ENCODE peak calls at places on chromosomes 6 and 20, in ten cellular contexts. I is bronchial epithelial cell; J is tibial nerve; H is K562; D is left ventricle myocardium inferior; R is GM23248; O is IMR-90; Z is HCT116; K is esophagus squamous epithelium; A is effector memory CD4-positive, alpha-beta T cell. N is an unnamed sample.
A peak's percentile ranks its signal among the peaks of the same experiment; 100 is the strongest.

GRCh38 chr6:25331085-25331685 is 52.0 kb downstream of the CARMIL1 start:
- DNase-seq in I (peak; percentile 12), J (no peak), H (no peak), D (no peak), R (peak; percentile 60), O (no peak), Z (no peak), K (no peak), A (no peak), N (no peak)

GRCh38 chr6:37882724-37883413 is 63.3 kb downstream of the ZFAND3 start:
- DNase-seq in I (no peak), J (no peak), H (no peak), D (no peak), R (peak; percentile 77), O (peak; percentile 87), Z (no peak), K (no peak), A (no peak), N (peak; percentile 17)

GRCh38 chr20:19840111-19840705 is 82.2 kb downstream of the RIN2 start:
- DNase-seq in I (peak; percentile 33), J (no peak), H (no peak), D (no peak), R (no peak), O (no peak), Z (no peak), K (no peak), A (no peak), N (no peak)

GRCh38 chr6:36621371-36621855 is 27.3 kb downstream of the SRSF3 start:
- DNase-seq in I (no peak), J (no peak), H (no peak), D (no peak), R (no peak), O (no peak), Z (no peak), K (no peak), A (no peak), N (no peak)

GRCh38 chr20:40650707-40651106 is 38.3 kb downstream of the MAFB start:
- DNase-seq in I (peak; percentile 7), J (no peak), H (no peak), D (no peak), R (no peak), O (no peak), Z (no peak), K (no peak), A (no peak), N (no peak)

GRCh38 chr6:92110390-92110789 is 1309.0 kb downstream of the EPHA7 start:
- DNase-seq in I (no peak), J (no peak), H (no peak), D (no peak), R (no peak), O (no peak), Z (no peak), K (no peak), A (no peak), N (no peak)

GRCh38 chr6:26017567-26017966 is 55.0 kb downstream of the TRIM38 start:
- DNase-seq in I (peak; percentile 92), J (peak; percentile 48), H (no peak), D (peak; percentile 67), R (peak; percentile 96), O (peak; percentile 95), Z (no peak), K (no peak), A (no peak), N (no peak)

GRCh38 chr6:87364602-87365252 is 20.1 kb downstream of the C6orf163 start:
- DNase-seq in I (no peak), J (no peak), H (peak; percentile 87), D (no peak), R (no peak), O (no peak), Z (no peak), K (no peak), A (no peak), N (no peak)

GRCh38 chr20:3402453-3402852 is 5.0 kb downstream of the DNAAF9 start:
- DNase-seq in I (no peak), J (no peak), H (no peak), D (no peak), R (no peak), O (no peak), Z (no peak), K (no peak), A (no peak), N (no peak)

GRCh38 chr6:155530219-155530834 is 74.7 kb upstream of the NOX3 start:
- DNase-seq in I (peak; percentile 41), J (peak; percentile 23), H (no peak), D (no peak), R (peak; percentile 70), O (peak; percentile 60), Z (peak; percentile 27), K (no peak), A (no peak), N (peak; percentile 36)

GRCh38 chr6:939526-940252 is 246.8 kb upstream of the EXOC2 start:
- DNase-seq in I (no peak), J (no peak), H (no peak), D (no peak), R (no peak), O (no peak), Z (no peak), K (no peak), A (no peak), N (no peak)

DNA sequence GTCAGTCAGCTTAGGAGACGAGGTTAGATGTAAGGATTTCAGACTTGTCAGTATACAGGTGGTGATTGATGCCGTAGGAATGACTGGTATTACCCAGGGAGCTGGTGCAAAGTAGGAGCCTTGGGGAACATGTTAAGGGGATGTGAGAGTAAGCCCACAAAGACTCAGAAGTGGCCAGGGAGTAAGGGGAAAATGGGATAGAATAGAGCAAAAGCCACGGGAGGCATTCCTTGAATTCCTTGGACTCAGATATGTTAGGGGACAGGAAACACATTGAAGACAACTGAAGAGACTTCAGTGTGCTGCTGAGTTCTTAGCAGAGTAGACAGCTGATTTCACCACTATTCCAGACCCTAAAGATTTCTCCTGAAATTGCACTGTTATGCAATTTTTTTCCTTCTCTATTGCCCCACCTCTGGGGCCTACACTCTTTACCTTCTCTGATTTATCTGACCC is 1.2 kb upstream of the ACAT2 start:
- DNase-seq in I (peak; percentile 62), J (no peak), H (no peak), D (no peak), R (peak; percentile 53), O (peak; percentile 64), Z (no peak), K (no peak), A (no peak), N (no peak)
- H3K36me3 ChIP-seq in I (peaks cover 5% of the 10 kb centered on the region), J (peaks cover 37% of the 10 kb centered on the region), H (peaks cover 65% of the 10 kb centered on the region), D (peaks cover 41% of the 10 kb centered on the region), R (peaks cover 24% of the 10 kb centered on the region), O (peaks cover 16% of the 10 kb centered on the region), Z (peaks cover 2% of the 10 kb centered on the region), K (peaks cover 8% of the 10 kb centered on the region), A (peaks cover 9% of the 10 kb centered on the region), N (peaks cover 4% of the 10 kb centered on the region)

DNA sequence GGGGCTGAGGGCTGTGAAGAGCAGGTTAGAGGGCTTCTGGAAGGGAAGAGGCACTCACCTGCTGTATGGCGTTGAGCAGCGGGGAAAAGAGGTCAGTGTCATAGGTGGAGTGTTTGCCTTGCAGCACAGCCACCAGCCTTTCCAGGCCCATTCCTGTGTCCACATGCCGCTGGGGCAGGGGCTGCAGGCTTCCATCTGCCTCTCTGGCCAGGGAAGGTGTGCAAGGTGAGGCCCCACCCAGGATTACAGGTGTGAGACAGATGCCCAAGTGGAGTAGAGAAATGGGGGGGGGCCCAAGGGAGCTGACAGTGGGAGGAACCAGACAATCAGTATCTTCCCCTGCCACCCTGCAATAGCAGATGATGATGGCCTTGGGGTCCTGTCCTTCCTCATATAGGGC is 2.9 kb downstream of the AARS2 start:
- DNase-seq in I (no peak), J (no peak), H (no peak), D (no peak), R (no peak), O (no peak), Z (no peak), K (no peak), A (no peak), N (no peak)
- H3K36me3 ChIP-seq in I (peaks cover 27% of the 10 kb centered on the region), J (peaks cover 66% of the 10 kb centered on the region), H (peaks cover 63% of the 10 kb centered on the region), D (peaks cover 64% of the 10 kb centered on the region), R (peaks cover 17% of the 10 kb centered on the region), O (peaks cover 44% of the 10 kb centered on the region), Z (peaks cover 28% of the 10 kb centered on the region), K (peaks cover 18% of the 10 kb centered on the region), A (peaks cover 51% of the 10 kb centered on the region), N (no peaks in the 10 kb centered on the region)

GRCh38 chr20:24981750-24982149 is 10.8 kb downstream of the APMAP start:
- DNase-seq in I (no peak), J (no peak), H (no peak), D (peak; percentile 49), R (no peak), O (no peak), Z (no peak), K (no peak), A (no peak), N (no peak)

GRCh38 chr20:24979036-24979960 is 13.3 kb downstream of the APMAP start:
- DNase-seq in I (no peak), J (no peak), H (no peak), D (no peak), R (no peak), O (no peak), Z (no peak), K (no peak), A (no peak), N (no peak)

GRCh38 chr20:24983896-24984295 is 8.7 kb downstream of the APMAP start:
- DNase-seq in I (no peak), J (no peak), H (no peak), D (no peak), R (no peak), O (no peak), Z (no peak), K (no peak), A (no peak), N (no peak)

GRCh38 chr20:24980321-24981053 is 12.1 kb downstream of the APMAP start:
- DNase-seq in I (no peak), J (no peak), H (no peak), D (no peak), R (no peak), O (no peak), Z (no peak), K (no peak), A (no peak), N (no peak)

DNA sequence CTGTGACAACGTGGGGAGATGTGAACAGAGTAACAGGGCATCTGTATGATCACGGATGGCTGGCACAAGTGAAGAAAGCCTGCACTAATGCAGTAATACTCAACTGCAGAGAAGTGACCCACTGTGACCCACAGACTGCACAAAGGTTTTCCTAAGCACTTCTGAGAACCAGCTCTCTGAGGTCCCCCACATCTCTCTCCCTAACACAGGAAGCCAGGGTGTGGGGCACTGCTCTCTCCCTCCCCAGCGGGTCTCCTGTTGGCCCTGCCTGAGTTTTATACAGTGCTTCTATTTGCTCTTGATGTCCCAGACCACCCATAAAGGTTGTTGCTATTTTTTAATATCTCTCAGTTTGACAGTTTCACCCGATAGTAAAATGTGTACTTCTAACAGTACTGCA is 11.3 kb downstream of the APMAP start:
- DNase-seq in I (no peak), J (no peak), H (no peak), D (no peak), R (no peak), O (no peak), Z (no peak), K (no peak), A (no peak), N (no peak)
- H3K36me3 ChIP-seq in I (peaks cover 15% of the 10 kb centered on the region), J (peaks cover 71% of the 10 kb centered on the region), H (peaks cover 38% of the 10 kb centered on the region), D (peaks cover 27% of the 10 kb centered on the region), R (no peaks in the 10 kb centered on the region), O (peaks cover 16% of the 10 kb centered on the region), Z (peaks cover 7% of the 10 kb centered on the region), K (peaks cover 5% of the 10 kb centered on the region), A (peaks cover 54% of the 10 kb centered on the region), N (peaks cover 7% of the 10 kb centered on the region)

DNA sequence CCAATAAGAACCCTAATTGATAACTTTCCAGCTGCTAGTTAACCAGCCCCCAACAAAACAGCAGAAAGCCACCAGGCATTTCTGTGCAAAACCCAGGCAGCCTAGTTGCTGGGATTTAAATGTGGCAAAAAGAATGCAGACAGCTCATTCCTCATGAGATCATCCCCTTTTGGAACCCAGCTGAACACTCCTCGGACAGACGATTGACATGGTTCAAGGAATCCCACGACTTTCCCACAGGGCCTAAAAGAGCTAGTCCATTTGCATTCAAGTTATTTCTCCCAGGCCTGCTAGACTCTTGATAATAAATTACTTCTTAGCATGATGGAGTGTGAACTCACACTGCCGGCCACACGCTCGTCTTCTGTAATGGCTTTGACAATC is 24.0 kb downstream of the JAG1 start:
- DNase-seq in I (no peak), J (no peak), H (no peak), D (no peak), R (no peak), O (no peak), Z (no peak), K (no peak), A (no peak), N (no peak)
- H3K36me3 ChIP-seq in I (peaks cover 67% of the 10 kb centered on the region), J (peaks cover 69% of the 10 kb centered on the region), H (no peaks in the 10 kb centered on the region), D (peaks cover 80% of the 10 kb centered on the region), R (no peaks in the 10 kb centered on the region), O (peaks cover 80% of the 10 kb centered on the region), Z (peaks cover 84% of the 10 kb centered on the region), K (peaks cover 48% of the 10 kb centered on the region), A (no peaks in the 10 kb centered on the region), N (peaks cover 7% of the 10 kb centered on the region)